ENCODE peak calls at places on chromosomes 13 and 19, in nine cellular contexts. One of them, this sample, is unnamed.
A peak's percentile ranks its signal among the peaks of the same experiment; 100 is the strongest.

GRCh38 chr19:7500811-7501450 is 12.1 kb upstream of the PEX11G start:
- DNase-seq in HEK293T: peak; percentile 82
- DNase-seq in Calu3: peak; percentile 82
- DNase-seq in NCI-H1930: peak; percentile 74
- DNase-seq in GM03348: peak; percentile 56
- DNase-seq in fibroblast of pulmonary artery: no peak
- DNase-seq in mesendoderm: peak; percentile 88
- DNase-seq in nephron progenitor cell: peak; percentile 83
- DNase-seq in HT1080: no peak
- DNase-seq in this sample: peak; percentile 47

GRCh38 chr19:55013596-55013995 is 24.5 kb downstream of the GP6 start:
- DNase-seq in fibroblast of pulmonary artery: no peak
- DNase-seq in nephron progenitor cell: no peak
- DNase-seq in mesendoderm: no peak
- DNase-seq in NCI-H1930: no peak
- DNase-seq in HEK293T: no peak
- DNase-seq in GM03348: no peak
- DNase-seq in HT1080: no peak
- DNase-seq in Calu3: no peak
- DNase-seq in this sample: no peak

GRCh38 chr19:39845621-39846175 is 481 bp downstream of the FBL start:
- DNase-seq in fibroblast of pulmonary artery: no peak
- DNase-seq in NCI-H1930: no peak
- DNase-seq in GM03348: peak; percentile 61
- DNase-seq in Calu3: peak; percentile 39
- DNase-seq in HT1080: peak; percentile 27
- DNase-seq in nephron progenitor cell: peak; percentile 31
- DNase-seq in HEK293T: peak; percentile 46
- DNase-seq in mesendoderm: peak; percentile 60
- DNase-seq in this sample: no peak

GRCh38 chr13:41502021-41502420 is 44.7 kb downstream of the RGCC start:
- DNase-seq in HT1080: no peak
- DNase-seq in HEK293T: no peak
- DNase-seq in NCI-H1930: no peak
- DNase-seq in fibroblast of pulmonary artery: no peak
- DNase-seq in GM03348: no peak
- DNase-seq in nephron progenitor cell: no peak
- DNase-seq in Calu3: no peak
- DNase-seq in mesendoderm: no peak
- DNase-seq in this sample: no peak

GRCh38 chr19:43503501-43504425 is 783 bp downstream of the PHLDB3 start:
- DNase-seq in mesendoderm: peak; percentile 95
- DNase-seq in HEK293T: peak; percentile 98
- DNase-seq in Calu3: peak; percentile 99
- DNase-seq in HT1080: peak; percentile 79
- DNase-seq in NCI-H1930: peak; percentile 96
- DNase-seq in fibroblast of pulmonary artery: peak; percentile 86
- DNase-seq in GM03348: peak; percentile 99
- DNase-seq in nephron progenitor cell: peak; percentile 100
- DNase-seq in this sample: peak; percentile 95

GRCh38 chr19:47542030-47542475 is 27.2 kb upstream of the NAPA start:
- DNase-seq in nephron progenitor cell: no peak
- DNase-seq in GM03348: no peak
- DNase-seq in Calu3: no peak
- DNase-seq in HT1080: no peak
- DNase-seq in mesendoderm: no peak
- DNase-seq in NCI-H1930: no peak
- DNase-seq in fibroblast of pulmonary artery: peak; percentile 49
- DNase-seq in HEK293T: no peak
- DNase-seq in this sample: no peak

GRCh38 chr19:2540646-2541454 is 64.9 kb downstream of the GADD45B start:
- DNase-seq in mesendoderm: peak; percentile 100
- DNase-seq in HEK293T: no peak
- DNase-seq in NCI-H1930: no peak
- DNase-seq in HT1080: peak; percentile 98
- DNase-seq in nephron progenitor cell: peak; percentile 92
- DNase-seq in Calu3: peak; percentile 94
- DNase-seq in fibroblast of pulmonary artery: peak; percentile 99
- DNase-seq in GM03348: peak; percentile 95
- DNase-seq in this sample: peak; percentile 94

GRCh38 chr13:102697929-102698648 is 3.2 kb upstream of the METTL21C start:
- DNase-seq in NCI-H1930: no peak
- DNase-seq in fibroblast of pulmonary artery: no peak
- DNase-seq in HEK293T: no peak
- DNase-seq in nephron progenitor cell: no peak
- DNase-seq in mesendoderm: no peak
- DNase-seq in Calu3: no peak
- DNase-seq in GM03348: no peak
- DNase-seq in HT1080: no peak
- DNase-seq in this sample: no peak

GRCh38 chr13:111049791-111050538 is 65.1 kb upstream of the ARHGEF7 start:
- DNase-seq in mesendoderm: no peak
- DNase-seq in GM03348: peak; percentile 63
- DNase-seq in fibroblast of pulmonary artery: peak; percentile 42
- DNase-seq in nephron progenitor cell: no peak
- DNase-seq in HEK293T: no peak
- DNase-seq in Calu3: peak; percentile 20
- DNase-seq in NCI-H1930: no peak
- DNase-seq in HT1080: no peak
- DNase-seq in this sample: peak; percentile 24

GRCh38 chr19:54024660-54025059 is 33.2 kb downstream of the CACNG6 start:
- DNase-seq in GM03348: no peak
- DNase-seq in HEK293T: no peak
- DNase-seq in nephron progenitor cell: no peak
- DNase-seq in mesendoderm: no peak
- DNase-seq in NCI-H1930: no peak
- DNase-seq in Calu3: no peak
- DNase-seq in fibroblast of pulmonary artery: no peak
- DNase-seq in HT1080: peak; percentile 68
- DNase-seq in this sample: no peak

GRCh38 chr13:80430561-80430960 is 89.6 kb upstream of the SPRY2 start:
- DNase-seq in GM03348: no peak
- DNase-seq in Calu3: no peak
- DNase-seq in HT1080: no peak
- DNase-seq in fibroblast of pulmonary artery: no peak
- DNase-seq in mesendoderm: no peak
- DNase-seq in nephron progenitor cell: no peak
- DNase-seq in NCI-H1930: no peak
- DNase-seq in HEK293T: no peak
- DNase-seq in this sample: no peak

GRCh38 chr19:1088419-1089066 is 6.6 kb downstream of the POLR2E start:
- DNase-seq in fibroblast of pulmonary artery: no peak
- DNase-seq in GM03348: no peak
- DNase-seq in HT1080: no peak
- DNase-seq in mesendoderm: no peak
- DNase-seq in NCI-H1930: no peak
- DNase-seq in HEK293T: no peak
- DNase-seq in Calu3: no peak
- DNase-seq in nephron progenitor cell: no peak
- DNase-seq in this sample: no peak

GRCh38 chr19:29323972-29324680 is 111.2 kb upstream of the UQCRFS1 start:
- DNase-seq in fibroblast of pulmonary artery: no peak
- DNase-seq in Calu3: no peak
- DNase-seq in mesendoderm: no peak
- DNase-seq in HT1080: no peak
- DNase-seq in NCI-H1930: no peak
- DNase-seq in nephron progenitor cell: no peak
- DNase-seq in HEK293T: no peak
- DNase-seq in GM03348: no peak
- DNase-seq in this sample: no peak

GRCh38 chr19:12555456-12555930 is 4.2 kb upstream of the ZNF564 start:
- DNase-seq in nephron progenitor cell: no peak
- DNase-seq in Calu3: no peak
- DNase-seq in GM03348: no peak
- DNase-seq in mesendoderm: peak; percentile 33
- DNase-seq in HT1080: no peak
- DNase-seq in HEK293T: no peak
- DNase-seq in fibroblast of pulmonary artery: no peak
- DNase-seq in NCI-H1930: no peak
- DNase-seq in this sample: no peak

GRCh38 chr13:41976491-41976890 is 15.6 kb upstream of the VWA8 start:
- DNase-seq in fibroblast of pulmonary artery: no peak
- DNase-seq in HEK293T: no peak
- DNase-seq in mesendoderm: peak; percentile 33
- DNase-seq in Calu3: no peak
- DNase-seq in nephron progenitor cell: no peak
- DNase-seq in NCI-H1930: no peak
- DNase-seq in GM03348: no peak
- DNase-seq in HT1080: no peak
- DNase-seq in this sample: no peak

GRCh38 chr19:35039881-35040456 is 1.6 kb upstream of the HPN start:
- DNase-seq in nephron progenitor cell: no peak
- DNase-seq in fibroblast of pulmonary artery: no peak
- DNase-seq in Calu3: no peak
- DNase-seq in NCI-H1930: no peak
- DNase-seq in HT1080: no peak
- DNase-seq in HEK293T: no peak
- DNase-seq in mesendoderm: no peak
- DNase-seq in GM03348: no peak
- DNase-seq in this sample: no peak

GRCh38 chr13:65985632-65986031 is 1244.5 kb downstream of the PCDH9 start:
- DNase-seq in nephron progenitor cell: peak; percentile 15
- DNase-seq in GM03348: no peak
- DNase-seq in mesendoderm: peak; percentile 62
- DNase-seq in Calu3: no peak
- DNase-seq in fibroblast of pulmonary artery: no peak
- DNase-seq in HEK293T: no peak
- DNase-seq in NCI-H1930: no peak
- DNase-seq in HT1080: no peak
- DNase-seq in this sample: no peak

GRCh38 chr13:110199046-110199831 is 107.7 kb downstream of the COL4A1 start:
- DNase-seq in HT1080: no peak
- DNase-seq in NCI-H1930: no peak
- DNase-seq in nephron progenitor cell: no peak
- DNase-seq in mesendoderm: no peak
- DNase-seq in Calu3: no peak
- DNase-seq in HEK293T: no peak
- DNase-seq in GM03348: no peak
- DNase-seq in fibroblast of pulmonary artery: no peak
- DNase-seq in this sample: no peak

GRCh38 chr13:40533072-40533471 is 133.4 kb downstream of the FOXO1 start:
- DNase-seq in HEK293T: no peak
- DNase-seq in HT1080: no peak
- DNase-seq in mesendoderm: no peak
- DNase-seq in nephron progenitor cell: no peak
- DNase-seq in GM03348: no peak
- DNase-seq in NCI-H1930: no peak
- DNase-seq in Calu3: no peak
- DNase-seq in fibroblast of pulmonary artery: no peak
- DNase-seq in this sample: no peak

GRCh38 chr19:50195224-50195623 is 8.2 kb upstream of the MYH14 start:
- DNase-seq in GM03348: no peak
- DNase-seq in mesendoderm: no peak
- DNase-seq in Calu3: no peak
- DNase-seq in HT1080: no peak
- DNase-seq in NCI-H1930: no peak
- DNase-seq in fibroblast of pulmonary artery: no peak
- DNase-seq in HEK293T: no peak
- DNase-seq in nephron progenitor cell: no peak
- DNase-seq in this sample: no peak

GRCh38 chr19:52464798-52465470 is 11.6 kb downstream of the ZNF578 start:
- DNase-seq in fibroblast of pulmonary artery: no peak
- DNase-seq in HEK293T: peak; percentile 13
- DNase-seq in mesendoderm: peak; percentile 87
- DNase-seq in nephron progenitor cell: peak; percentile 49
- DNase-seq in HT1080: peak; percentile 17
- DNase-seq in NCI-H1930: no peak
- DNase-seq in Calu3: no peak
- DNase-seq in GM03348: no peak
- DNase-seq in this sample: no peak

GRCh38 chr19:31698352-31698751 is 349.1 kb upstream of the TSHZ3 start:
- DNase-seq in GM03348: no peak
- DNase-seq in Calu3: no peak
- DNase-seq in mesendoderm: no peak
- DNase-seq in NCI-H1930: no peak
- DNase-seq in fibroblast of pulmonary artery: no peak
- DNase-seq in nephron progenitor cell: no peak
- DNase-seq in HEK293T: no peak
- DNase-seq in HT1080: no peak
- DNase-seq in this sample: no peak

GRCh38 chr13:113802090-113802531 is 43.1 kb downstream of the TMEM255B start:
- DNase-seq in HEK293T: no peak
- DNase-seq in mesendoderm: peak; percentile 89
- DNase-seq in GM03348: peak; percentile 92
- DNase-seq in nephron progenitor cell: peak; percentile 75
- DNase-seq in HT1080: peak; percentile 76
- DNase-seq in Calu3: no peak
- DNase-seq in NCI-H1930: no peak
- DNase-seq in fibroblast of pulmonary artery: peak; percentile 73
- DNase-seq in this sample: no peak

GRCh38 chr13:43397110-43397509 is 373.7 kb downstream of the DNAJC15 start:
- DNase-seq in HEK293T: no peak
- DNase-seq in fibroblast of pulmonary artery: peak; percentile 43
- DNase-seq in NCI-H1930: no peak
- DNase-seq in HT1080: no peak
- DNase-seq in Calu3: no peak
- DNase-seq in GM03348: peak; percentile 49
- DNase-seq in nephron progenitor cell: no peak
- DNase-seq in mesendoderm: no peak
- DNase-seq in this sample: no peak

GRCh38 chr19:23904406-23904805 is 10.3 kb upstream of the ZNF726 start:
- DNase-seq in nephron progenitor cell: no peak
- DNase-seq in mesendoderm: no peak
- DNase-seq in HEK293T: no peak
- DNase-seq in GM03348: no peak
- DNase-seq in HT1080: no peak
- DNase-seq in fibroblast of pulmonary artery: no peak
- DNase-seq in Calu3: no peak
- DNase-seq in NCI-H1930: no peak
- DNase-seq in this sample: no peak

GRCh38 chr19:10141973-10142372 is 22.3 kb upstream of the EIF3G start:
- DNase-seq in Calu3: no peak
- DNase-seq in NCI-H1930: no peak
- DNase-seq in nephron progenitor cell: no peak
- DNase-seq in HT1080: no peak
- DNase-seq in HEK293T: no peak
- DNase-seq in fibroblast of pulmonary artery: no peak
- DNase-seq in mesendoderm: no peak
- DNase-seq in GM03348: no peak
- DNase-seq in this sample: no peak

GRCh38 chr13:98853791-98854191 is 101.3 kb upstream of the SLC15A1 start:
- DNase-seq in fibroblast of pulmonary artery: peak; percentile 31
- DNase-seq in HT1080: peak; percentile 10
- DNase-seq in mesendoderm: no peak
- DNase-seq in NCI-H1930: no peak
- DNase-seq in GM03348: peak; percentile 79
- DNase-seq in nephron progenitor cell: no peak
- DNase-seq in Calu3: no peak
- DNase-seq in HEK293T: no peak
- DNase-seq in this sample: no peak

GRCh38 chr13:105894711-105895110 is 640.8 kb downstream of the EFNB2 start:
- DNase-seq in fibroblast of pulmonary artery: peak; percentile 11
- DNase-seq in GM03348: no peak
- DNase-seq in mesendoderm: no peak
- DNase-seq in HEK293T: no peak
- DNase-seq in NCI-H1930: no peak
- DNase-seq in nephron progenitor cell: no peak
- DNase-seq in Calu3: no peak
- DNase-seq in HT1080: no peak
- DNase-seq in this sample: no peak

GRCh38 chr13:111326981-111327642 is 6.7 kb downstream of the TEX29 start:
- DNase-seq in mesendoderm: no peak
- DNase-seq in fibroblast of pulmonary artery: no peak
- DNase-seq in NCI-H1930: no peak
- DNase-seq in HT1080: no peak
- DNase-seq in HEK293T: no peak
- DNase-seq in GM03348: no peak
- DNase-seq in nephron progenitor cell: no peak
- DNase-seq in Calu3: no peak
- DNase-seq in this sample: no peak

GRCh38 chr19:20928371-20928770 is 5.3 kb downstream of the ZNF85 start:
- DNase-seq in HT1080: peak; percentile 44
- DNase-seq in fibroblast of pulmonary artery: peak; percentile 54
- DNase-seq in nephron progenitor cell: no peak
- DNase-seq in Calu3: no peak
- DNase-seq in NCI-H1930: no peak
- DNase-seq in mesendoderm: no peak
- DNase-seq in HEK293T: no peak
- DNase-seq in GM03348: peak; percentile 28
- DNase-seq in this sample: no peak

GRCh38 chr19:50646074-50646807 is 3.0 kb upstream of the C19orf81 start:
- DNase-seq in GM03348: peak; percentile 62
- DNase-seq in mesendoderm: no peak
- DNase-seq in HT1080: peak; percentile 91
- DNase-seq in fibroblast of pulmonary artery: peak; percentile 84
- DNase-seq in nephron progenitor cell: no peak
- DNase-seq in Calu3: peak; percentile 29
- DNase-seq in HEK293T: no peak
- DNase-seq in NCI-H1930: no peak
- DNase-seq in this sample: no peak

This sample was measured in endothelial cell of umbilical vein.